ENCODE peak calls at places on chromosomes 6 and 20, in eight cellular contexts. One of them, this sample, is unnamed.

GRCh38 chr20:4154958-4155411 is 139.6 kb upstream of the RNF24 start:
- DNase-seq in stomach: peak
- DNase-seq in fibroblast of pulmonary artery: no peak
- DNase-seq in stimulated activated CD4-positive, alpha-beta T cell treated with anti-CD3 and anti-CD28 coated beads, Interleukin-1b, Interleukin-23, amount 100 ng/mL, for 1 hour: no peak
- DNase-seq in non-pigmented ciliary epithelial cell: no peak
- DNase-seq in kidney glomerular epithelial cell: no peak
- DNase-seq in DMS79 treated with DMSO at 0.1 percent for 48 hours: no peak
- DNase-seq in GM12865: no peak
- DNase-seq in this sample: no peak

GRCh38 chr6:108222504-108222903 is 38.3 kb downstream of the SNX3 start:
- DNase-seq in stimulated activated CD4-positive, alpha-beta T cell treated with anti-CD3 and anti-CD28 coated beads, Interleukin-1b, Interleukin-23, amount 100 ng/mL, for 1 hour: no peak
- DNase-seq in GM12865: no peak
- DNase-seq in DMS79 treated with DMSO at 0.1 percent for 48 hours: no peak
- DNase-seq in fibroblast of pulmonary artery: peak
- DNase-seq in stomach: no peak
- DNase-seq in non-pigmented ciliary epithelial cell: no peak
- DNase-seq in kidney glomerular epithelial cell: no peak
- DNase-seq in this sample: peak

GRCh38 chr6:111517965-111518364 is 34.9 kb upstream of the REV3L start:
- DNase-seq in non-pigmented ciliary epithelial cell: no peak
- DNase-seq in stimulated activated CD4-positive, alpha-beta T cell treated with anti-CD3 and anti-CD28 coated beads, Interleukin-1b, Interleukin-23, amount 100 ng/mL, for 1 hour: no peak
- DNase-seq in DMS79 treated with DMSO at 0.1 percent for 48 hours: no peak
- DNase-seq in kidney glomerular epithelial cell: no peak
- DNase-seq in GM12865: no peak
- DNase-seq in fibroblast of pulmonary artery: no peak
- DNase-seq in stomach: no peak
- DNase-seq in this sample: no peak

GRCh38 chr6:144007779-144008500 is at the start of gene PLAGL1:
- DNase-seq in stomach: peak
- DNase-seq in stimulated activated CD4-positive, alpha-beta T cell treated with anti-CD3 and anti-CD28 coated beads, Interleukin-1b, Interleukin-23, amount 100 ng/mL, for 1 hour: no peak
- DNase-seq in kidney glomerular epithelial cell: no peak
- DNase-seq in non-pigmented ciliary epithelial cell: no peak
- DNase-seq in fibroblast of pulmonary artery: peak
- DNase-seq in DMS79 treated with DMSO at 0.1 percent for 48 hours: no peak
- DNase-seq in GM12865: peak
- DNase-seq in this sample: peak

GRCh38 chr6:56541736-56542366 is 100.8 kb downstream of the DST start:
- DNase-seq in GM12865: no peak
- DNase-seq in non-pigmented ciliary epithelial cell: no peak
- DNase-seq in DMS79 treated with DMSO at 0.1 percent for 48 hours: peak
- DNase-seq in stimulated activated CD4-positive, alpha-beta T cell treated with anti-CD3 and anti-CD28 coated beads, Interleukin-1b, Interleukin-23, amount 100 ng/mL, for 1 hour: no peak
- DNase-seq in stomach: no peak
- DNase-seq in kidney glomerular epithelial cell: no peak
- DNase-seq in fibroblast of pulmonary artery: no peak
- DNase-seq in this sample: no peak

GRCh38 chr6:137341721-137342195 is 122.6 kb upstream of the IFNGR1 start:
- DNase-seq in stomach: peak
- DNase-seq in fibroblast of pulmonary artery: peak
- DNase-seq in kidney glomerular epithelial cell: peak
- DNase-seq in GM12865: peak
- DNase-seq in non-pigmented ciliary epithelial cell: no peak
- DNase-seq in DMS79 treated with DMSO at 0.1 percent for 48 hours: no peak
- DNase-seq in stimulated activated CD4-positive, alpha-beta T cell treated with anti-CD3 and anti-CD28 coated beads, Interleukin-1b, Interleukin-23, amount 100 ng/mL, for 1 hour: peak
- DNase-seq in this sample: no peak

GRCh38 chr6:33840064-33840926 is 36.5 kb upstream of the MLN start:
- DNase-seq in stimulated activated CD4-positive, alpha-beta T cell treated with anti-CD3 and anti-CD28 coated beads, Interleukin-1b, Interleukin-23, amount 100 ng/mL, for 1 hour: no peak
- DNase-seq in stomach: no peak
- DNase-seq in DMS79 treated with DMSO at 0.1 percent for 48 hours: no peak
- DNase-seq in fibroblast of pulmonary artery: peak
- DNase-seq in GM12865: peak
- DNase-seq in non-pigmented ciliary epithelial cell: peak
- DNase-seq in kidney glomerular epithelial cell: peak
- DNase-seq in this sample: peak

GRCh38 chr6:73832313-73832712 is 136.3 kb downstream of the CD109 start:
- DNase-seq in stomach: no peak
- DNase-seq in non-pigmented ciliary epithelial cell: no peak
- DNase-seq in kidney glomerular epithelial cell: no peak
- DNase-seq in DMS79 treated with DMSO at 0.1 percent for 48 hours: no peak
- DNase-seq in GM12865: no peak
- DNase-seq in fibroblast of pulmonary artery: peak
- DNase-seq in stimulated activated CD4-positive, alpha-beta T cell treated with anti-CD3 and anti-CD28 coated beads, Interleukin-1b, Interleukin-23, amount 100 ng/mL, for 1 hour: no peak
- DNase-seq in this sample: no peak

This sample was measured in fibroblast of lung.